ENCODE peak calls at places on chromosomes 12 and 14, in five cellular contexts. V, S, Q, I and Y are unnamed samples.

GRCh38 chr14:33279865-33280264 is 341.2 kb downstream of the NPAS3 start:
- DNase-seq in V (no peak), S (no peak), Q (no peak), I (no peak), Y (no peak)

GRCh38 chr12:19031032-19031431 is 98.5 kb upstream of the PLEKHA5 start:
- DNase-seq in V (peak; percentile 90), S (no peak), Q (peak; percentile 49), I (peak; percentile 92), Y (peak; percentile 78)

GRCh38 chr12:93970892-93971688 is 177.3 kb upstream of the PLXNC1 start:
- DNase-seq in V (no peak), S (peak; percentile 24), Q (peak; percentile 29), I (no peak), Y (no peak)

GRCh38 chr12:43282106-43282505 is 269.9 kb downstream of the ADAMTS20 start:
- DNase-seq in V (peak; percentile 58), S (no peak), Q (peak; percentile 25), I (peak; percentile 80), Y (peak; percentile 40)

GRCh38 chr14:101711041-101711861 is 50.3 kb upstream of the PPP2R5C start:
- DNase-seq in V (no peak), S (no peak), Q (no peak), I (no peak), Y (no peak)

GRCh38 chr14:91872517-91873470 is 5.5 kb upstream of the TC2N start:
- DNase-seq in V (peak; percentile 67), S (no peak), Q (peak; percentile 89), I (peak; percentile 96), Y (peak; percentile 17)

GRCh38 chr12:91129662-91130362 is 18.5 kb upstream of the LUM start:
- DNase-seq in V (no peak), S (no peak), Q (no peak), I (no peak), Y (no peak)

GRCh38 chr12:50390284-50390683 is 6.1 kb downstream of the FAM186A start:
- DNase-seq in V (peak; percentile 97), S (no peak), Q (peak; percentile 69), I (peak; percentile 85), Y (peak; percentile 87)

GRCh38 chr12:110908377-110909136 is 11.8 kb downstream of the MYL2 start:
- DNase-seq in V (no peak), S (no peak), Q (no peak), I (no peak), Y (no peak)

GRCh38 chr14:104741108-104741802 is 11.7 kb upstream of the SIVA1 start:
- DNase-seq in V (no peak), S (no peak), Q (no peak), I (no peak), Y (no peak)

GRCh38 chr14:67285876-67286452 is 44.7 kb downstream of the PALS1 start:
- DNase-seq in V (peak; percentile 86), S (no peak), Q (peak; percentile 59), I (peak; percentile 78), Y (peak; percentile 74)

GRCh38 chr14:64806862-64807495 is 72.7 kb downstream of the SPTB start:
- DNase-seq in V (no peak), S (no peak), Q (no peak), I (no peak), Y (no peak)

GRCh38 chr12:25054076-25054782 is 105.3 kb upstream of the BCAT1 start:
- DNase-seq in V (peak; percentile 2), S (no peak), Q (peak; percentile 6), I (no peak), Y (no peak)

GRCh38 chr12:75587340-75588106 is 76.1 kb upstream of the KRR1 start:
- DNase-seq in V (no peak), S (no peak), Q (no peak), I (peak; percentile 54), Y (no peak)

GRCh38 chr14:59630281-59630963 is 53.8 kb upstream of the CCDC175 start:
- DNase-seq in V (no peak), S (peak; percentile 37), Q (no peak), I (no peak), Y (peak; percentile 2)

GRCh38 chr12:102343361-102344121 is 136.8 kb downstream of the IGF1 start:
- DNase-seq in V (no peak), S (no peak), Q (peak; percentile 40), I (no peak), Y (peak; percentile 55)

GRCh38 chr12:49342066-49342913 is 4.4 kb upstream of the DNAJC22 start:
- DNase-seq in V (peak; percentile 86), S (peak; percentile 97), Q (peak; percentile 95), I (peak; percentile 67), Y (peak; percentile 79)
- H3K4me3 ChIP-seq in V (peak overlapping the region; percentile 53), S (peak overlapping the region; percentile 57), Q (peak overlapping the region; percentile 48), I (peak overlapping the region; percentile 56), Y (peak overlapping the region; percentile 56)

DNA sequence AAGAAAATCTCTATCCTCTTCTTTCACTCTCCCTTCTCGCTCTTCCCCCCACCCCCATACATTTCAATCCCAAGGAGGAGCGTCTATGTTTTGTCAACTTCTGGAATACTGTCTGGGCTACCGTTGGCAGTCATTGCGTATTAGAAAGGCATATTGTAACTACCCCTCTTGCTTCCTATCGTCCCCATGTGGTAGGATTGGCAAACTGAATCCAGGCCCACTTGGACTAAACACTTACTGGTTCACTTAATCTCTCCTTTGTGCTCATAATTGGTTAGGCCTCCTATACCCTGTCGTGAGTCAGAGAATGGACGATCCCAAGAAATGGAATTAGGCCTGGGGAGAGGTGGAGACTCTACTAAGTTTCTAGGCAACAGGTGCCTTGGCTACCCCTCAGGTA is 68.8 kb upstream of the SLC8A3 start:
- DNase-seq in V (peak; percentile 64), S (no peak), Q (peak; percentile 44), I (no peak), Y (no peak)
- TF ChIP-seq CTCF in V (peak; percentile 78), S (peak; percentile 44), Q (peak; percentile 28), I (no peak), Y (peak; percentile 18)

GRCh38 chr14:52351561-52352491 is 37.7 kb downstream of the PTGER2 start:
- DNase-seq in V (peak; percentile 57), S (peak; percentile 47), Q (peak; percentile 75), I (peak; percentile 89), Y (peak; percentile 98)
- H3K4me3 ChIP-seq in V (no peak overlapping the region), S (no peak overlapping the region), Q (no peak overlapping the region), I (no peak overlapping the region), Y (no peak overlapping the region)

DNA sequence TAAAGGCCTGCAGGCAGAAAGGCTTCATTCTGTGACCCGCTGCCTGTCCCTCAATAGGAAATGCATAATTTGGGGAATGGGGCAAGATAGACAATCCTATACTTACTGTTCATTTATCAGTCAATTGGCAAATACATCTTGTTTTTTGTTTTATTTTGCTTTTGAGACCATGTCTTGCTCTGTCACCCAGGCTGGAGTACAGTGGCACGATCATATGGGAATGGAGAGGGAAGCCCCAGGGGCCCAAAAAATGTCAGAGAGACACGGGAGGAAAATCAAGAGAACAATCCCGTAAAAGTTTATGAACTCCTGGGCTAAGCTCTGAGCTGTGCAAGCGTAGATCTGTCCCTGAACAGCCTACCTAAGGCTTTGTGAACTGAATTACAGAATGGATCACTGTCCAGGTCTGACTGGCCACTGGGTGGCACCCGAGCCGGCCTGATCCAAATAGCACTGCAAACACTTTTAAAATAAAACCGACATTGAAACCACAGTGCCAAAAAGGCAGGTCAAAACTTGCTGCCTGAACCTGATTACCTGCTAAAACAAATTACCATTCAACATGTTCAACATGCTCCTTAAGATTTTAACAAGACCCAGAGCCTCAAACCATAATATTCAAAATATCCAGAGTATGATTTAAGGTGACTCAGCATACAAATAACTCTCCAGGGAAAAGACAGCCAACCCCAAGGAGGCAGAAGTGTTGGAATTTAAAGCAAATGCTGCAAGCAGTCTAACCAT is 11.8 kb downstream of the COPS7A start:
- DNase-seq in V (peak; percentile 63), S (peak; percentile 72), Q (peak; percentile 77), I (peak; percentile 76), Y (peak; percentile 62)
- TF ChIP-seq CTCF in V (peak; percentile 86), S (peak; percentile 88), Q (peak; percentile 90), I (peak; percentile 77), Y (peak; percentile 82)

GRCh38 chr14:89167705-89168104 is 249.3 kb downstream of the FOXN3 start:
- DNase-seq in V (no peak), S (no peak), Q (no peak), I (no peak), Y (no peak)

GRCh38 chr14:89176090-89176757 is 240.8 kb downstream of the FOXN3 start:
- DNase-seq in V (no peak), S (no peak), Q (no peak), I (no peak), Y (no peak)

GRCh38 chr14:89166650-89167049 is 250.4 kb downstream of the FOXN3 start:
- DNase-seq in V (no peak), S (no peak), Q (no peak), I (no peak), Y (no peak)

GRCh38 chr14:89171628-89172027 is 245.4 kb downstream of the FOXN3 start:
- DNase-seq in V (no peak), S (no peak), Q (no peak), I (no peak), Y (no peak)

GRCh38 chr14:89171168-89171567 is 245.9 kb downstream of the FOXN3 start:
- DNase-seq in V (no peak), S (no peak), Q (no peak), I (peak; percentile 78), Y (peak; percentile 65)
- H3K4me3 ChIP-seq in V (no peak overlapping the region), S (no peak overlapping the region), Q (no peak overlapping the region), I (no peak overlapping the region), Y (no peak overlapping the region)

GRCh38 chr12:104680070-104680469 is 223.3 kb downstream of the CHST11 start:
- DNase-seq in V (peak; percentile 49), S (peak; percentile 31), Q (peak; percentile 50), I (no peak), Y (no peak)
- TF ChIP-seq CTCF in V (peak; percentile 64), S (peak; percentile 67), Q (peak; percentile 33), I (peak; percentile 21), Y (peak; percentile 33)

GRCh38 chr12:51850081-51850932 is 1.8 kb upstream of the FIGNL2 start:
- DNase-seq in V (no peak), S (no peak), Q (no peak), I (no peak), Y (no peak)

GRCh38 chr12:51846911-51847829 is 1.3 kb downstream of the FIGNL2 start:
- DNase-seq in V (no peak), S (peak; percentile 85), Q (no peak), I (no peak), Y (no peak)

GRCh38 chr12:51847830-51848727 is at the start of gene FIGNL2:
- DNase-seq in V (no peak), S (no peak), Q (no peak), I (no peak), Y (no peak)

GRCh38 chr12:51850933-51851244 is 2.4 kb upstream of the FIGNL2 start:
- DNase-seq in V (no peak), S (no peak), Q (no peak), I (no peak), Y (no peak)

DNA sequence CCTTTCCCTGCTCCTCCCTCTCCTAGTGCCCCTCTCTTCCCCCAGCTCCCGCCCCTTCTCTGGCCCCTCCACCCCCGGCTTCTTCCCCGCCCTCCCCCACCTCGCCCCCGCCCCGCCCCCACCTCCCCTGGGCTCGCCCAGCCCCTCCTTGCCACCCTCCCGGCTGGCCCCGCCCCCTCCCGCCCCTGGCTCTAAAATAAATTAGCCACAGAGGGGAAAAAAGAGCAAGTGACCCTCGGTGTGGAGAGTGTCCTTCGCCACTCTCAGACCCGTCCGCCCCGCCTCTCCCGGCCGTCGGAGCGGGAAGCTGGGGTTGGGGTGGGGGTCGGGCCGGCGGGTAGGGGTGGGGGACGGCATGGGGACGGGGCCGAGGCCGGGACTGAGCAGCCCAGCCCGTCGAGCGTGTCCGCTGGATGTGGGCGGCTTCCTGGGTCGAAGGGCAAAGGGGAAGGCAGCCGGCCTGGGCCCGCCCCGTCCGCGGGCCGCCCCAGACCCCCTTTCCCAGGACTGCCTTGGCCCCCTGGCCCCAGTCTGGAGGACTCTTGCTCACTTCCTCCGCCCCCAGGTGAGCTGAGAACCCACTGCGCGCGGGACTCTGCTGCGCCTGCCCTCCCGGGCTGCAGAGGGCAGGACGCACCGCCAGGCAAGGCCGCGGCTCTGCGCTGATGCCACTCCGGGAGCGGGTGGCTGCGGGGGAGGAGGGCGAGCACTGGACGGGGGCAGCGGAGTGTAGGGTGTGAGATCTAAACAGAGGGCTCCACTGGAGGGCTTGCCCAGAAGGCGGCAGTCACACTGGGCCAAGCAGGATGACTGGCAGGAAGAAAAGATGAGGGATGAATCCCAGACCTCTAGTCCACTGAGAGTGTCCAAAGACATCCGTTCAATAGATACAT is 571 bp upstream of the FIGNL2 start:
- DNase-seq in V (no peak), S (no peak), Q (no peak), I (no peak), Y (no peak)
- H3K4me3 ChIP-seq in V (no peak overlapping the region), S (no peak overlapping the region), Q (peak overlapping the region; percentile 76), I (no peak overlapping the region), Y (no peak overlapping the region)